ENCODE peak calls at places on chromosomes 12 and 14, in nine cellular contexts. One of them, this sample, is unnamed.

GRCh38 chr14:96286251-96286650 is 30.2 kb downstream of the BDKRB1 start:
- DNase-seq in bronchial epithelial cell: no peak
- DNase-seq in lower lobe of right lung: no peak
- DNase-seq in NCI-H1105: no peak
- DNase-seq in T-helper 9 cell: no peak
- DNase-seq in cardiac fibroblast: no peak
- DNase-seq in ovary: no peak
- DNase-seq in HS-27A: no peak
- DNase-seq in KBM-7: no peak
- DNase-seq in this sample: no peak

GRCh38 chr12:754238-754816 is 1.9 kb downstream of the WNK1 start:
- DNase-seq in bronchial epithelial cell: no peak
- DNase-seq in lower lobe of right lung: no peak
- DNase-seq in NCI-H1105: no peak
- DNase-seq in T-helper 9 cell: no peak
- DNase-seq in cardiac fibroblast: peak; percentile 38
- DNase-seq in ovary: peak; percentile 41
- DNase-seq in HS-27A: peak; percentile 45
- DNase-seq in KBM-7: no peak
- DNase-seq in this sample: no peak

GRCh38 chr12:104618691-104619090 is 161.9 kb downstream of the CHST11 start:
- DNase-seq in bronchial epithelial cell: no peak
- DNase-seq in lower lobe of right lung: no peak
- DNase-seq in NCI-H1105: no peak
- DNase-seq in T-helper 9 cell: no peak
- DNase-seq in cardiac fibroblast: peak; percentile 19
- DNase-seq in ovary: no peak
- DNase-seq in HS-27A: no peak
- DNase-seq in KBM-7: no peak
- DNase-seq in this sample: no peak

GRCh38 chr12:131850856-131851559 is 22.8 kb downstream of the MMP17 start:
- DNase-seq in bronchial epithelial cell: no peak
- DNase-seq in lower lobe of right lung: no peak
- DNase-seq in NCI-H1105: no peak
- DNase-seq in T-helper 9 cell: no peak
- DNase-seq in cardiac fibroblast: peak; percentile 28
- DNase-seq in ovary: no peak
- DNase-seq in HS-27A: no peak
- DNase-seq in KBM-7: no peak
- DNase-seq in this sample: peak; percentile 91

GRCh38 chr12:64042901-64043300 is 179.2 kb downstream of the KICS2 start:
- DNase-seq in bronchial epithelial cell: no peak
- DNase-seq in lower lobe of right lung: no peak
- DNase-seq in NCI-H1105: no peak
- DNase-seq in T-helper 9 cell: no peak
- DNase-seq in cardiac fibroblast: peak; percentile 91
- DNase-seq in ovary: no peak
- DNase-seq in HS-27A: no peak
- DNase-seq in KBM-7: no peak
- DNase-seq in this sample: no peak

GRCh38 chr14:92553456-92553855 is 39.9 kb downstream of the RIN3 start:
- DNase-seq in bronchial epithelial cell: no peak
- DNase-seq in lower lobe of right lung: no peak
- DNase-seq in NCI-H1105: no peak
- DNase-seq in T-helper 9 cell: no peak
- DNase-seq in cardiac fibroblast: peak; percentile 46
- DNase-seq in ovary: peak; percentile 78
- DNase-seq in HS-27A: no peak
- DNase-seq in KBM-7: no peak
- DNase-seq in this sample: no peak

GRCh38 chr12:104486943-104487819 is 30.4 kb downstream of the CHST11 start:
- DNase-seq in bronchial epithelial cell: no peak
- DNase-seq in lower lobe of right lung: no peak
- DNase-seq in NCI-H1105: no peak
- DNase-seq in T-helper 9 cell: no peak
- DNase-seq in cardiac fibroblast: no peak
- DNase-seq in ovary: no peak
- DNase-seq in HS-27A: no peak
- DNase-seq in KBM-7: peak; percentile 52
- DNase-seq in this sample: no peak

GRCh38 chr12:130689408-130690405 is 26.4 kb downstream of the RIMBP2 start:
- DNase-seq in bronchial epithelial cell: no peak
- DNase-seq in lower lobe of right lung: no peak
- DNase-seq in NCI-H1105: no peak
- DNase-seq in T-helper 9 cell: no peak
- DNase-seq in cardiac fibroblast: no peak
- DNase-seq in ovary: no peak
- DNase-seq in HS-27A: no peak
- DNase-seq in KBM-7: no peak
- DNase-seq in this sample: no peak

GRCh38 chr14:85459361-85459760 is 70.6 kb upstream of the FLRT2 start:
- DNase-seq in bronchial epithelial cell: no peak
- DNase-seq in lower lobe of right lung: no peak
- DNase-seq in NCI-H1105: no peak
- DNase-seq in T-helper 9 cell: no peak
- DNase-seq in cardiac fibroblast: no peak
- DNase-seq in ovary: no peak
- DNase-seq in HS-27A: no peak
- DNase-seq in KBM-7: no peak
- DNase-seq in this sample: no peak

GRCh38 chr12:6827437-6827894 is 741 bp upstream of the P3H3 start:
- DNase-seq in bronchial epithelial cell: peak; percentile 56
- DNase-seq in lower lobe of right lung: peak; percentile 78
- DNase-seq in NCI-H1105: peak; percentile 89
- DNase-seq in T-helper 9 cell: peak; percentile 20
- DNase-seq in cardiac fibroblast: peak; percentile 79
- DNase-seq in ovary: peak; percentile 90
- DNase-seq in HS-27A: peak; percentile 82
- DNase-seq in KBM-7: peak; percentile 88
- DNase-seq in this sample: peak; percentile 90

GRCh38 chr14:75831455-75831854 is 150.3 kb downstream of the TGFB3 start:
- DNase-seq in bronchial epithelial cell: peak; percentile 89
- DNase-seq in lower lobe of right lung: peak; percentile 86
- DNase-seq in NCI-H1105: peak; percentile 70
- DNase-seq in T-helper 9 cell: peak; percentile 1
- DNase-seq in cardiac fibroblast: peak; percentile 80
- DNase-seq in ovary: peak; percentile 79
- DNase-seq in HS-27A: no peak
- DNase-seq in KBM-7: peak; percentile 78
- DNase-seq in this sample: peak; percentile 79